ENCODE peak calls at places on chromosomes 13 and 19, in nine cellular contexts. D is CD8-positive, alpha-beta T cell; C is COR-L47; M is epithelial cell of prostate; U is activated naive CD4-positive, alpha-beta T cell treated with anti-CD3 and anti-CD28 coated beads for 36 hours; K is NCI-H1105 treated with DMSO at 0.1 percent for 48 hours; G is pons; P is ascending aorta; A is astrocyte. J is an unnamed sample.

GRCh38 chr19:343941-344624 is 513 bp downstream of the MIER2 start:
- DNase-seq in D (peak), C (no peak), M (no peak), U (no peak), K (peak), G (no peak), P (no peak), A (no peak), J (no peak)

GRCh38 chr13:99862243-99862642 is 109.3 kb downstream of the ZIC5 start:
- DNase-seq in D (no peak), C (no peak), M (no peak), U (no peak), K (no peak), G (no peak), P (no peak), A (no peak), J (no peak)

GRCh38 chr13:23806874-23807522 is 82.2 kb downstream of the MIPEP start:
- DNase-seq in D (no peak), C (no peak), M (no peak), U (no peak), K (no peak), G (no peak), P (no peak), A (no peak), J (no peak)

GRCh38 chr13:25874907-25875306 is 176.9 kb downstream of the SHISA2 start:
- DNase-seq in D (peak), C (no peak), M (no peak), U (peak), K (no peak), G (no peak), P (no peak), A (no peak), J (peak)

GRCh38 chr19:45468803-45469131 is 971 bp downstream of the FOSB start:
- DNase-seq in D (no peak), C (no peak), M (no peak), U (peak), K (no peak), G (no peak), P (no peak), A (no peak), J (peak)

GRCh38 chr13:98890186-98890585 is 87.7 kb downstream of the DOCK9 start:
- DNase-seq in D (no peak), C (no peak), M (peak), U (peak), K (no peak), G (peak), P (no peak), A (peak), J (no peak)

GRCh38 chr19:10085641-10086031 is 481 bp upstream of the SHFL start:
- DNase-seq in D (no peak), C (no peak), M (no peak), U (no peak), K (no peak), G (peak), P (no peak), A (no peak), J (no peak)

GRCh38 chr13:46603165-46603603 is 50.2 kb downstream of the LRCH1 start:
- DNase-seq in D (no peak), C (no peak), M (no peak), U (no peak), K (no peak), G (no peak), P (no peak), A (no peak), J (no peak)

GRCh38 chr19:400976-401835 is 7.7 kb downstream of the C2CD4C start:
- DNase-seq in D (no peak), C (no peak), M (no peak), U (no peak), K (peak), G (no peak), P (no peak), A (no peak), J (no peak)

GRCh38 chr19:54481326-54481930 is 8.3 kb upstream of the CDC42EP5 start:
- DNase-seq in D (peak), C (peak), M (no peak), U (peak), K (peak), G (peak), P (no peak), A (no peak), J (peak)

GRCh38 chr19:2727640-2727944 is 6.4 kb upstream of the DIRAS1 start:
- DNase-seq in D (no peak), C (no peak), M (no peak), U (no peak), K (no peak), G (no peak), P (no peak), A (no peak), J (no peak)

GRCh38 chr13:98459171-98459681 is 117.7 kb downstream of the STK24 start:
- DNase-seq in D (no peak), C (no peak), M (no peak), U (no peak), K (no peak), G (no peak), P (no peak), A (no peak), J (no peak)

GRCh38 chr19:55257461-55258411 is 1.1 kb downstream of the PPP6R1 start:
- DNase-seq in D (no peak), C (no peak), M (no peak), U (peak), K (no peak), G (no peak), P (no peak), A (no peak), J (no peak)

GRCh38 chr13:72537400-72537780 is 190.0 kb downstream of the MZT1 start:
- DNase-seq in D (no peak), C (no peak), M (no peak), U (no peak), K (no peak), G (no peak), P (no peak), A (no peak), J (no peak)

GRCh38 chr13:43203781-43204180 is 180.4 kb downstream of the DNAJC15 start:
- DNase-seq in D (no peak), C (no peak), M (no peak), U (no peak), K (no peak), G (no peak), P (no peak), A (no peak), J (no peak)

GRCh38 chr19:32388393-32388724 is 17.2 kb upstream of the DPY19L3 start:
- DNase-seq in D (no peak), C (no peak), M (no peak), U (no peak), K (no peak), G (no peak), P (no peak), A (no peak), J (no peak)

GRCh38 chr19:55476100-55476775 is at the start of gene ZNF628:
- DNase-seq in D (peak), C (peak), M (peak), U (peak), K (peak), G (peak), P (peak), A (peak), J (peak)

GRCh38 chr19:17420267-17420924 is 549 bp downstream of the MVB12A start:
- DNase-seq in D (peak), C (no peak), M (no peak), U (peak), K (peak), G (no peak), P (no peak), A (no peak), J (no peak)

GRCh38 chr13:36001561-36001960 is 129.6 kb downstream of the DCLK1 start:
- DNase-seq in D (no peak), C (no peak), M (no peak), U (no peak), K (no peak), G (no peak), P (no peak), A (no peak), J (no peak)

GRCh38 chr13:48411281-48412099 is 1.4 kb downstream of the LPAR6 start:
- DNase-seq in D (no peak), C (no peak), M (no peak), U (peak), K (no peak), G (no peak), P (no peak), A (no peak), J (peak)

GRCh38 chr13:30846844-30847243 is 59.2 kb upstream of the MEDAG start:
- DNase-seq in D (no peak), C (no peak), M (no peak), U (no peak), K (no peak), G (no peak), P (no peak), A (no peak), J (no peak)